ENCODE peak calls at places on chromosome 18, in ten cellular contexts. Q is fibroblast of mammary gland; G is AG08395; D is CD8-positive, alpha-beta T cell; Z is T-helper 2 cell; O is islet precursor cell; I is activated CD4-positive, alpha-beta T cell treated with anti-CD3 and anti-CD28 coated beads, Interleukin-2, amount 50 U/mL, for 1 hour; X is WERI-Rb-1; T is HEK293T; J is stimulated activated naive CD4-positive, alpha-beta T cell. P is an unnamed sample.

GRCh38 chr18:23893653-23894052 is 120.9 kb upstream of the TTC39C start:
- DNase-seq in T (no peak), I (no peak), X (no peak), D (no peak), G (no peak), J (no peak), Z (no peak), Q (no peak), O (no peak), P (no peak)

GRCh38 chr18:22088976-22089375 is 80.4 kb upstream of the GATA6 start:
- DNase-seq in D (no peak), Z (no peak), J (no peak), T (no peak), I (no peak), Q (no peak), G (no peak), X (no peak), O (no peak), P (no peak)

GRCh38 chr18:60053747-60054304 is 154.0 kb downstream of the PMAIP1 start:
- DNase-seq in G (peak), Q (peak), T (no peak), D (no peak), Z (no peak), J (no peak), X (no peak), O (peak), I (no peak), P (peak)

GRCh38 chr18:63236417-63236816 is 83.2 kb downstream of the BCL2 start:
- DNase-seq in D (no peak), I (no peak), G (no peak), Z (no peak), Q (no peak), X (no peak), O (no peak), T (no peak), J (no peak), P (no peak)

GRCh38 chr18:808086-808485 is 4.0 kb downstream of the YES1 start:
- DNase-seq in O (no peak), X (no peak), I (no peak), D (no peak), Z (no peak), J (no peak), Q (peak), T (no peak), G (no peak), P (peak)

GRCh38 chr18:48749768-48750167 is 201.0 kb downstream of the SMAD7 start:
- DNase-seq in I (no peak), J (no peak), T (no peak), G (peak), Q (peak), Z (no peak), O (no peak), X (no peak), D (no peak), P (no peak)

GRCh38 chr18:62935994-62936393 is 220.7 kb downstream of the PHLPP1 start:
- DNase-seq in Z (no peak), Q (no peak), O (no peak), G (no peak), J (no peak), D (no peak), X (no peak), I (no peak), T (no peak), P (peak)

GRCh38 chr18:6752200-6752873 is 22.8 kb downstream of the ARHGAP28 start:
- DNase-seq in Z (no peak), D (no peak), J (no peak), Q (peak), I (no peak), O (peak), T (no peak), X (no peak), G (peak), P (no peak)

GRCh38 chr18:26405190-26405781 is 143.1 kb downstream of the KCTD1 start:
- DNase-seq in Q (peak), Z (no peak), D (no peak), I (no peak), O (peak), T (peak), X (peak), G (peak), J (no peak), P (no peak)

P was measured in K562.